ENCODE peak calls at places on chromosomes 12 and 14, in six cellular contexts. R is PC-3; P is left lung; Y is CD4-positive, alpha-beta memory T cell; L is CD8-positive, alpha-beta memory T cell; M is iPS DF 6.9. Q is an unnamed sample.

GRCh38 chr12:89980236-89980635 is 271.6 kb upstream of the ATP2B1 start:
- DNase-seq in R (peak; percentile 52), P (no peak), Y (no peak), M (no peak), L (no peak), Q (no peak)

GRCh38 chr12:47634127-47634526 is 71.7 kb downstream of the RPAP3 start:
- DNase-seq in L (no peak), M (no peak), Y (no peak), R (no peak), P (no peak), Q (no peak)

GRCh38 chr14:59228416-59228815 is 39.9 kb downstream of the DAAM1 start:
- DNase-seq in L (no peak), M (no peak), Y (no peak), P (no peak), R (no peak), Q (no peak)

GRCh38 chr14:22315336-22315735 is 273.7 kb downstream of the DAD1 start:
- DNase-seq in P (no peak), R (peak; percentile 55), M (no peak), Y (no peak), L (no peak), Q (no peak)

GRCh38 chr14:73771848-73772705 is 57.9 kb upstream of the PNMA1 start:
- DNase-seq in R (peak; percentile 2), L (peak; percentile 66), M (no peak), Y (peak; percentile 65), P (no peak), Q (peak; percentile 72)

GRCh38 chr14:87971010-87971409 is 22.0 kb downstream of the GALC start:
- DNase-seq in P (no peak), R (no peak), L (no peak), M (no peak), Y (no peak), Q (no peak)

GRCh38 chr12:56487448-56488040 is 417 bp downstream of the GLS2 start:
- DNase-seq in R (peak; percentile 41), M (no peak), P (peak; percentile 83), Y (peak; percentile 35), L (no peak), Q (peak; percentile 33)

GRCh38 chr12:42944516-42944915 is 355.0 kb upstream of the PRICKLE1 start:
- DNase-seq in M (no peak), Y (no peak), L (no peak), P (no peak), R (peak; percentile 21), Q (no peak)

GRCh38 chr14:54691525-54692260 is 124.8 kb downstream of the SAMD4A start:
- DNase-seq in L (peak; percentile 29), Y (peak; percentile 30), M (peak; percentile 58), P (no peak), R (peak; percentile 97), Q (peak; percentile 90)

GRCh38 chr14:31568151-31568550 is 6.9 kb downstream of the NUBPL start:
- DNase-seq in Y (no peak), L (no peak), R (no peak), M (no peak), P (no peak), Q (no peak)

GRCh38 chr12:59737725-59738463 is 142.1 kb downstream of the SLC16A7 start:
- DNase-seq in L (no peak), R (no peak), M (no peak), P (no peak), Y (no peak), Q (no peak)

GRCh38 chr12:59733200-59733599 is 137.4 kb downstream of the SLC16A7 start:
- DNase-seq in Y (no peak), R (no peak), P (peak; percentile 64), L (no peak), M (no peak), Q (no peak)

GRCh38 chr12:59736786-59737185 is 141.0 kb downstream of the SLC16A7 start:
- DNase-seq in Y (no peak), M (no peak), P (no peak), L (no peak), R (peak; percentile 81), Q (no peak)

GRCh38 chr12:59734371-59734770 is 138.5 kb downstream of the SLC16A7 start:
- DNase-seq in P (peak; percentile 45), Y (no peak), L (no peak), M (no peak), R (no peak), Q (no peak)

DNA sequence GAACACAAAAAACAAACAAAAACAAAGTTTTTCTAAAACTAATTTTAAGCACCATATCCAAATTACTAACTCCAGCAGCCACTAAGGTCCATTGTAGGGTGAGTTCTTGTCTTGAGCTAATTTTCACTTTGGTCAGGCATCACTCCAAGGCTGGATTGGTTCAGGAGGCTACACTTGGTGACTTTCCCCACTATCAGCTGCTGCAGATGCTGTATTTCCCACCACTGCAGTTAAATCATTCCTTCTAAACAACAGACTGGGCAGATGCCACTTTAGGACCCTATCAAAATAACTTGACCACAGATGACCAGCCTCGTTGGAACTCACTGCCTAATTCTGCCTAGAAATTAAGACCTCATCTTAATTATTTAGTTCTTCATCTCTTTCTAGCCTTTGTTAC is 140.5 kb downstream of the SLC16A7 start:
- DNase-seq in M (no peak), R (no peak), Y (no peak), L (no peak), P (no peak), Q (no peak)
- H3K27ac ChIP-seq in M (no peak overlapping the region), R (no peak overlapping the region), Y (no peak overlapping the region), L (no peak overlapping the region), P (no peak overlapping the region), Q (no peak overlapping the region)

GRCh38 chr14:96511667-96512066 is 9.5 kb downstream of the PAPOLA start:
- DNase-seq in R (no peak), Y (no peak), M (no peak), L (no peak), P (no peak), Q (no peak)

GRCh38 chr14:96512122-96512521 is 9.9 kb downstream of the PAPOLA start:
- DNase-seq in M (no peak), P (no peak), R (no peak), L (no peak), Y (no peak), Q (no peak)

GRCh38 chr14:96509457-96510090 is 7.4 kb downstream of the PAPOLA start:
- DNase-seq in L (no peak), R (no peak), Y (no peak), P (no peak), M (no peak), Q (no peak)

GRCh38 chr14:96512602-96513397 is 10.6 kb downstream of the PAPOLA start:
- DNase-seq in P (no peak), Y (no peak), R (no peak), L (no peak), M (no peak), Q (no peak)

DNA sequence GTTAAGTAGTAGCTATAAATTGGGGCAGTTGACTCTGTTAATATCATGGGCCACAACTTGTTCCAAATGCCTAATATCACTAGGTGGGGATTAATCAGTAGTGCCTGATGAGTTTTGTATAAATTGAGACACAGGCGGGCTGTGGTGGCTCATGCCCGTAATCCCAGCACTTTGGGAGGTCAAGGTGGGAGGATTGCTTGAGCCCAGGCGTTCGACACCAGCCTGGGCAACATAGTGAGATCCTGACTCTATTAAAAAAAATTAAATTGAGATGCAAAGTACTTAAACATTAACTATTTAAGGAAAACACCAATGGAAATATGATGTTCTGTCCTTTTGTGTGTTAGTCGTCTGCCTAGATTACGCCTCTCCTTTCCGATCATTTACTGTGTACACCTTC is 9.0 kb downstream of the PAPOLA start:
- DNase-seq in M (no peak), L (no peak), P (no peak), Y (no peak), R (no peak), Q (no peak)
- H3K4me1 ChIP-seq in M (peaks cover 2% of the 10 kb centered on the region), L (peaks cover 70% of the 10 kb centered on the region), P (peaks cover 93% of the 10 kb centered on the region), Y (peaks cover 91% of the 10 kb centered on the region), R (peaks cover 4% of the 10 kb centered on the region), Q (peaks cover 7% of the 10 kb centered on the region)

DNA sequence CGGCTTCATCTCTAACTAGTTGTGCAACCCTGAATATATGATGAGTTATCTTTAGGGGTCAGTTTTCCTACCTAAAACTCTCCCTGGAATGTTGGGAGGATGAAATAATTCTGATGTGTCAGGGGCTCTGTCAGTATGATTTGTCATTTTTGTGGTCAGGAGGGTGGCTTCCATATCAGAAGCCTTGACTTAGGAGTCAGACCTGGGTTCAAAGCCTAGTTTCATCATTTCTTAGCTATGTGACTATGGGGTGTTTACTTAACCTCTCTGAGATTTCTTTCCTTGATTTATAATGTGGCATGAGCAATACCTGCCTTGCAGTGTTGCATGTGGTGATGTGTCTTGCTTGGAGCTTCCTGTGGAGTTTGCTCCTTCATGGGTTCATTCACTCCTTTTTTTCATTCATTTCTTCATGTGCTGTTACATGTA is 146.8 kb downstream of the CHST11 start:
- DNase-seq in P (no peak), R (peak; percentile 95), Y (no peak), L (no peak), M (no peak), Q (no peak)
- H3K4me3 ChIP-seq in P (no peak overlapping the region), R (peak overlapping the region; percentile 48), Y (no peak overlapping the region), L (no peak overlapping the region), M (no peak overlapping the region), Q (no peak overlapping the region)

DNA sequence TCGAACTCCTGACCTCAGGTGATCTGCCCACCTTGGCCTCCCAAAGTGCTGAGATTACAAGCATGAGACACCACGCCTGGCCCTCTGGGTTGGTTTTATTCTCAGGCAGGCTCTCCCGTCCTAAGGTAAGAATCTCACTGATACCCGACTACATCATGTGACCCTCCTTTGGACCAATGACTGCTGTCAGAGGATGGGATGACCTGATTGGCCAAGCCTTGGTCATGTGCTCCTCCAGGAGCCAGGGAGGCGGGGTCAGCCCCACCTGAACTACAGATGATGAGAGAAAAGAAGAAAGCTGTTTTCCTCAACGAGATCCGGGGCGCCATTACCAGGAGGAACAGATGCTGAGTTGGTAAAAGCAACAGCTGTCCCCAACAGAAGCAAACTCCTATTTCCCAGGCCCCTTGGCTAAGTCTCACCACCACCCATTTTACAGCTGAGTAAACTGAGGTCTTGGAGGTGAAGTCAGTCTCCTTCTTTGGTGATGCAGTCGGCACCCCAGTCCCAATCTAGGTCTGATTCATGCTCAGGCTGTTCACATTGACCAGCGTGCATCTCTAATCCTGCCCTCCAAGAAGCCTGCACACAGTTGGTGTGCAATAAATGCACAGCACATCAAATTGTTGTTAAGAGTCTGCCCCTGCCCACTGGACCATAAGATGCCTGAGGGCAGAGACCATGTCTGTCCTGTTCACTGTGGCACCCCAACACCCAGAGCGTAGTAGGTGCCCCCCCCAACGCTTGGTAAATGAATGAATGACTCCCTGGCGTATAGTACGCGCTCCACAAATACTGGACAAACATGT is 118.8 kb downstream of the SCARB1 start:
- DNase-seq in Y (no peak), M (peak; percentile 76), P (no peak), L (no peak), R (peak; percentile 50), Q (no peak)
- H3K27ac ChIP-seq in Y (no peak overlapping the region), M (no peak overlapping the region), P (no peak overlapping the region), L (no peak overlapping the region), R (no peak overlapping the region), Q (no peak overlapping the region)

GRCh38 chr14:99566390-99567354 is 37.3 kb downstream of the CCDC85C start:
- DNase-seq in M (no peak), P (no peak), L (no peak), R (no peak), Y (no peak), Q (no peak)
- H3K4me1 ChIP-seq in M (peaks cover 26% of the 10 kb centered on the region), P (peaks cover 47% of the 10 kb centered on the region), L (no peaks in the 10 kb centered on the region), R (peaks cover 62% of the 10 kb centered on the region), Y (no peaks in the 10 kb centered on the region), Q (peaks cover 21% of the 10 kb centered on the region)

Q was measured in right cardiac atrium.